ENCODE peak calls at places on chromosomes 2 and 18, in eight cellular contexts. S is AG09309, R is lower lobe of right lung, C is pancreas, B is adrenal gland, D is prostate gland, X is cardiac muscle cell, A is mucosa of descending colon. F is an unnamed sample.

GRCh38 chr18:8802031-8802679 is 96.8 kb downstream of the MTCL1 start:
- DNase-seq in C (no peak), S (no peak), X (no peak), D (no peak), A (no peak), B (no peak), R (no peak), F (no peak)

GRCh38 chr2:113132622-113133021 is 5.2 kb downstream of the IL1RN start:
- DNase-seq in C (no peak), D (no peak), X (no peak), A (no peak), B (no peak), R (no peak), S (no peak), F (no peak)

GRCh38 chr18:42545825-42546224 is 569.7 kb downstream of the RIT2 start:
- DNase-seq in C (no peak), D (no peak), S (no peak), A (no peak), R (no peak), B (no peak), X (peak; percentile 21), F (peak; percentile 40)

GRCh38 chr2:10918661-10919414 is 7.1 kb downstream of the KCNF1 start:
- DNase-seq in S (no peak), A (no peak), B (peak; percentile 69), R (no peak), X (peak; percentile 64), D (no peak), C (peak; percentile 82), F (no peak)

GRCh38 chr2:8312221-8312620 is 369.6 kb upstream of the ID2 start:
- DNase-seq in S (no peak), C (no peak), R (no peak), B (no peak), D (no peak), A (no peak), X (no peak), F (no peak)

GRCh38 chr18:23038712-23039111 is 96.6 kb upstream of the CABLES1 start:
- DNase-seq in C (no peak), R (no peak), A (no peak), X (peak; percentile 29), B (no peak), D (no peak), S (peak; percentile 79), F (no peak)

GRCh38 chr2:67514515-67514914 is 117.4 kb downstream of the ETAA1 start:
- DNase-seq in S (peak; percentile 42), X (no peak), C (no peak), R (no peak), A (no peak), B (no peak), D (no peak), F (no peak)

GRCh38 chr2:99841749-99842148 is 300.6 kb downstream of the AFF3 start:
- DNase-seq in X (peak; percentile 14), S (no peak), C (no peak), D (no peak), A (no peak), B (no peak), R (no peak), F (no peak)

GRCh38 chr2:147844691-147845607 is at the start of gene ACVR2A:
- DNase-seq in C (peak; percentile 75), D (peak; percentile 46), X (peak; percentile 44), A (peak; percentile 59), S (no peak), R (peak; percentile 52), B (peak; percentile 42), F (no peak)

GRCh38 chr2:46444732-46445131 is 34.6 kb upstream of the TMEM247 start:
- DNase-seq in C (no peak), A (no peak), X (no peak), S (no peak), D (no peak), R (no peak), B (no peak), F (no peak)

GRCh38 chr2:189060096-189060642 is 86.0 kb downstream of the COL3A1 start:
- DNase-seq in A (no peak), B (no peak), X (no peak), C (no peak), S (no peak), R (no peak), D (peak; percentile 32), F (no peak)

GRCh38 chr2:46158661-46159060 is 138.5 kb upstream of the EPAS1 start:
- DNase-seq in A (no peak), D (no peak), C (no peak), X (no peak), R (no peak), S (no peak), B (no peak), F (no peak)

GRCh38 chr2:176560296-176560695 is 291.1 kb downstream of the MTX2 start:
- DNase-seq in R (no peak), D (no peak), X (no peak), C (no peak), B (no peak), A (no peak), S (no peak), F (no peak)

GRCh38 chr2:216352653-216353270 is 19.5 kb downstream of the MARCHF4 start:
- DNase-seq in B (no peak), A (no peak), S (no peak), C (no peak), D (no peak), X (no peak), R (no peak), F (no peak)

GRCh38 chr18:62634991-62635630 is 80.2 kb upstream of the PHLPP1 start:
- DNase-seq in X (no peak), D (no peak), A (no peak), S (no peak), C (no peak), R (no peak), B (no peak), F (no peak)
- H3K4me3 ChIP-seq in X (no peak overlapping the region), D (no peak overlapping the region), A (no peak overlapping the region), S (no peak overlapping the region), C (no peak overlapping the region), R (no peak overlapping the region), B (no peak overlapping the region), F (no peak overlapping the region)

GRCh38 chr2:62243983-62244382 is 48.1 kb downstream of the B3GNT2 start:
- DNase-seq in D (no peak), R (no peak), X (no peak), B (no peak), C (no peak), S (no peak), A (no peak), F (no peak)

GRCh38 chr2:62250239-62250638 is 54.3 kb downstream of the B3GNT2 start:
- DNase-seq in D (no peak), C (no peak), S (no peak), A (no peak), X (no peak), B (no peak), R (no peak), F (no peak)

DNA sequence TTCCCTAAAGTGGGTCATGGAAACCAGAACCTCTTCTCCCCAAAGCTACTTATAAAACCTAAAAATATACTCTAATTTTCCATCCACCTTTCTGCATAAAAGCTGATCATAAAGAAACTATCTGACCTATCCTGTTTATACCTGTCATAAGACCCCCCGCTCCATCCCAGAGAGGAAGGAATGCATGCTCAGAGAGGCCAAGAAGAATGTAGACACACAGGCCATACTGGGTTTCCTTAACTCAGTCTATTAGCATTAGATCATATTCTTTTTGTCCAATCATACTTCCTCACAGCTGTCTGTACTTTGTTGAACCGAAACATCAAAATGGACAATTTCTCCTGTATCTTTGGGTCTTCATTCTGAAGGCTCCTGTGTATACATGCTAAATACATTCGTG is 52.3 kb downstream of the B3GNT2 start:
- DNase-seq in A (no peak), C (no peak), R (no peak), D (no peak), X (no peak), S (no peak), B (no peak), F (no peak)
- H3K4me3 ChIP-seq in A (no peak overlapping the region), C (no peak overlapping the region), R (no peak overlapping the region), D (no peak overlapping the region), X (no peak overlapping the region), S (no peak overlapping the region), B (no peak overlapping the region), F (no peak overlapping the region)

DNA sequence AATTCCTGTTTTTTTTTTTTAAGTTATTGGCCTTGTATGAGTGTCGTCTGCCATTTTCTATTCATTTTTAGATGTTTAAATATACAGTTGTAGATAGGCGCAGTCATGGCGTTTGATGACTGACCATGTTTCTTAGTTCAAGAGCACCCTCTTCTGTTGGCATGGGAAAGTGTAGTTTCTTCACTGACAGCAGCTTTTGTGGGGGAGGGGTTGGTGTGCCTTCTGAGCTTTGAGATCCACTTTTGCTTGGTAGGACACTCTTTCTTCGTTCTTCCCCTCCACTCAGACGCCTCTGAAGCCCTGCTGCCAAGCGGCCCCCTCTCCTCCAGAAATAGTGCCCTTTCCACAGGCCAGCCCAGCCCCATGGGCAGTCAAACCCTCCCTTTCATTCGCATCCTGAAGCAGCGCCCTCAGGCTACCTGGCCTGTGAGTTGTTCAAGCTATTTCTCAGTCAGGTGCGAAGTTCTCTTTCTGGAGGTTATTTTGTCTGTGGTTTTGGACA is 492.0 kb downstream of the TNS1 start:
- DNase-seq in C (no peak), S (peak; percentile 62), A (no peak), R (no peak), D (peak; percentile 64), B (peak; percentile 76), X (peak; percentile 90), F (peak; percentile 84)
- H3K4me3 ChIP-seq in C (no peak overlapping the region), S (no peak overlapping the region), A (no peak overlapping the region), R (no peak overlapping the region), D (no peak overlapping the region), B (no peak overlapping the region), X (no peak overlapping the region), F (no peak overlapping the region)

DNA sequence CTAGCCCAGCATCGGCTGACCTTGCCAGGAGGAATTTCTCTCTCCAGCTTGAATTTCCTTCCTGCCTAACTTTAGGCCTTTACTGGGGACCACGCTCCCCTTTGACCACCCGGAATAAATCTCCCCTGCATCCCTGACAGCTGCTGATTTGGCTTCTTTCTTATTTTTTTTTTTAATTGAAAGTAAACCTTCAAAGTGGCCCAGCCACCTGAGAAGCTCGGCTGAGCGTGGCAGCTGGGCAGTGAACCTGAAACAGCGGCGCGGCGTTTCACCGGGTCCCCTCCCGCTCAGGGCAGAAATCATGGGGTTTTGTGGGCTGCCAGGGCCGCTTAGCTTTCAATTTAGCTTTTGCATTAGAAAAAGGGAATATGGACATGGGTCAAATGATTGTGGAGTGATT is 32.0 kb downstream of the HRH4 start:
- DNase-seq in R (no peak), B (no peak), X (no peak), A (no peak), D (no peak), C (no peak), S (no peak), F (no peak)
- H3K4me3 ChIP-seq in R (no peak overlapping the region), B (no peak overlapping the region), X (no peak overlapping the region), A (no peak overlapping the region), D (no peak overlapping the region), C (no peak overlapping the region), S (no peak overlapping the region), F (no peak overlapping the region)

GRCh38 chr2:5981241-5982055 is 289.3 kb downstream of the SOX11 start:
- DNase-seq in C (no peak), S (no peak), A (no peak), B (no peak), X (no peak), D (no peak), R (no peak), F (no peak)
- H3K4me3 ChIP-seq in C (no peak overlapping the region), S (no peak overlapping the region), A (no peak overlapping the region), B (no peak overlapping the region), X (peak overlapping the region; percentile 1), D (no peak overlapping the region), R (no peak overlapping the region), F (peak overlapping the region; percentile 39)

GRCh38 chr2:144596074-144596871 is 76.4 kb upstream of the ZEB2 start:
- DNase-seq in B (peak; percentile 38), A (no peak), C (no peak), S (no peak), X (peak; percentile 66), R (no peak), D (peak; percentile 9), F (peak; percentile 13)
- H3K4me3 ChIP-seq in B (no peak overlapping the region), A (no peak overlapping the region), C (no peak overlapping the region), S (no peak overlapping the region), X (no peak overlapping the region), R (peak overlapping the region; percentile 2), D (no peak overlapping the region), F (no peak overlapping the region)